ENCODE peak calls at places on chromosome 20, in eight cellular contexts. One of them, this sample, is unnamed.

GRCh38 chr20:23011008-23011721 is 23.9 kb upstream of the SSTR4 start:
- DNase-seq in gastrocnemius medialis: no peak
- DNase-seq in thyroid gland: no peak
- DNase-seq in CD8-positive, alpha-beta T cell: no peak
- DNase-seq in fibroblast of lung: no peak
- DNase-seq in IMR-90: no peak
- DNase-seq in left ventricle myocardium inferior: no peak
- DNase-seq in mesothelial cell of epicardium: no peak
- DNase-seq in this sample: no peak

GRCh38 chr20:50681359-50682064 is 9.8 kb downstream of the RIPOR3 start:
- DNase-seq in IMR-90: no peak
- DNase-seq in CD8-positive, alpha-beta T cell: no peak
- DNase-seq in mesothelial cell of epicardium: no peak
- DNase-seq in left ventricle myocardium inferior: no peak
- DNase-seq in thyroid gland: no peak
- DNase-seq in fibroblast of lung: no peak
- DNase-seq in gastrocnemius medialis: no peak
- DNase-seq in this sample: no peak

GRCh38 chr20:1274485-1275313 is 8.6 kb downstream of the SNPH start:
- DNase-seq in IMR-90: no peak
- DNase-seq in gastrocnemius medialis: no peak
- DNase-seq in mesothelial cell of epicardium: no peak
- DNase-seq in CD8-positive, alpha-beta T cell: no peak
- DNase-seq in left ventricle myocardium inferior: no peak
- DNase-seq in thyroid gland: no peak
- DNase-seq in fibroblast of lung: no peak
- DNase-seq in this sample: no peak

GRCh38 chr20:7980332-7981046 is 39.1 kb downstream of the TMX4 start:
- DNase-seq in gastrocnemius medialis: no peak
- DNase-seq in fibroblast of lung: peak; percentile 34
- DNase-seq in IMR-90: peak; percentile 64
- DNase-seq in thyroid gland: no peak
- DNase-seq in CD8-positive, alpha-beta T cell: no peak
- DNase-seq in left ventricle myocardium inferior: no peak
- DNase-seq in mesothelial cell of epicardium: no peak
- DNase-seq in this sample: no peak

GRCh38 chr20:25032065-25032477 is 25.9 kb downstream of the ACSS1 start:
- DNase-seq in IMR-90: no peak
- DNase-seq in left ventricle myocardium inferior: no peak
- DNase-seq in thyroid gland: no peak
- DNase-seq in fibroblast of lung: peak; percentile 4
- DNase-seq in gastrocnemius medialis: no peak
- DNase-seq in CD8-positive, alpha-beta T cell: no peak
- DNase-seq in mesothelial cell of epicardium: no peak
- DNase-seq in this sample: no peak

GRCh38 chr20:49567421-49568256 is at the start of gene PTGIS:
- DNase-seq in thyroid gland: peak; percentile 5
- DNase-seq in IMR-90: no peak
- DNase-seq in gastrocnemius medialis: no peak
- DNase-seq in CD8-positive, alpha-beta T cell: no peak
- DNase-seq in fibroblast of lung: no peak
- DNase-seq in mesothelial cell of epicardium: peak; percentile 73
- DNase-seq in left ventricle myocardium inferior: no peak
- DNase-seq in this sample: no peak

GRCh38 chr20:19009071-19009688 is 195.6 kb downstream of the SCP2D1 start:
- DNase-seq in IMR-90: no peak
- DNase-seq in fibroblast of lung: no peak
- DNase-seq in left ventricle myocardium inferior: no peak
- DNase-seq in CD8-positive, alpha-beta T cell: no peak
- DNase-seq in mesothelial cell of epicardium: no peak
- DNase-seq in thyroid gland: no peak
- DNase-seq in gastrocnemius medialis: no peak
- DNase-seq in this sample: no peak

GRCh38 chr20:62501801-62502495 is 26.2 kb upstream of the GATA5 start:
- DNase-seq in gastrocnemius medialis: no peak
- DNase-seq in thyroid gland: no peak
- DNase-seq in CD8-positive, alpha-beta T cell: peak; percentile 45
- DNase-seq in IMR-90: peak; percentile 63
- DNase-seq in left ventricle myocardium inferior: no peak
- DNase-seq in mesothelial cell of epicardium: no peak
- DNase-seq in fibroblast of lung: peak; percentile 56
- DNase-seq in this sample: no peak

GRCh38 chr20:16661738-16662137 is 68.1 kb upstream of the SNRPB2 start:
- DNase-seq in thyroid gland: no peak
- DNase-seq in fibroblast of lung: peak; percentile 6
- DNase-seq in IMR-90: no peak
- DNase-seq in left ventricle myocardium inferior: no peak
- DNase-seq in mesothelial cell of epicardium: no peak
- DNase-seq in gastrocnemius medialis: peak; percentile 17
- DNase-seq in CD8-positive, alpha-beta T cell: no peak
- DNase-seq in this sample: no peak

GRCh38 chr20:13533946-13534345 is 104.8 kb downstream of the TASP1 start:
- DNase-seq in left ventricle myocardium inferior: no peak
- DNase-seq in CD8-positive, alpha-beta T cell: no peak
- DNase-seq in gastrocnemius medialis: no peak
- DNase-seq in fibroblast of lung: peak; percentile 46
- DNase-seq in mesothelial cell of epicardium: no peak
- DNase-seq in IMR-90: no peak
- DNase-seq in thyroid gland: no peak
- DNase-seq in this sample: no peak

GRCh38 chr20:46220808-46221207 is 87.5 kb downstream of the CDH22 start:
- DNase-seq in thyroid gland: peak; percentile 45
- DNase-seq in gastrocnemius medialis: no peak
- DNase-seq in left ventricle myocardium inferior: no peak
- DNase-seq in fibroblast of lung: no peak
- DNase-seq in CD8-positive, alpha-beta T cell: no peak
- DNase-seq in mesothelial cell of epicardium: no peak
- DNase-seq in IMR-90: no peak
- DNase-seq in this sample: no peak

GRCh38 chr20:41175727-41176330 is 38.5 kb downstream of the PLCG1 start:
- DNase-seq in mesothelial cell of epicardium: no peak
- DNase-seq in fibroblast of lung: no peak
- DNase-seq in thyroid gland: no peak
- DNase-seq in gastrocnemius medialis: no peak
- DNase-seq in IMR-90: no peak
- DNase-seq in left ventricle myocardium inferior: no peak
- DNase-seq in CD8-positive, alpha-beta T cell: peak; percentile 8
- DNase-seq in this sample: peak; percentile 40

GRCh38 chr20:11921326-11921725 is 3.6 kb downstream of the BTBD3 start:
- DNase-seq in gastrocnemius medialis: no peak
- DNase-seq in mesothelial cell of epicardium: no peak
- DNase-seq in thyroid gland: no peak
- DNase-seq in fibroblast of lung: no peak
- DNase-seq in left ventricle myocardium inferior: no peak
- DNase-seq in IMR-90: no peak
- DNase-seq in CD8-positive, alpha-beta T cell: no peak
- DNase-seq in this sample: no peak

GRCh38 chr20:40532103-40532502 is 156.9 kb downstream of the MAFB start:
- DNase-seq in mesothelial cell of epicardium: no peak
- DNase-seq in fibroblast of lung: no peak
- DNase-seq in gastrocnemius medialis: no peak
- DNase-seq in thyroid gland: no peak
- DNase-seq in left ventricle myocardium inferior: no peak
- DNase-seq in IMR-90: no peak
- DNase-seq in CD8-positive, alpha-beta T cell: no peak
- DNase-seq in this sample: no peak

DNA sequence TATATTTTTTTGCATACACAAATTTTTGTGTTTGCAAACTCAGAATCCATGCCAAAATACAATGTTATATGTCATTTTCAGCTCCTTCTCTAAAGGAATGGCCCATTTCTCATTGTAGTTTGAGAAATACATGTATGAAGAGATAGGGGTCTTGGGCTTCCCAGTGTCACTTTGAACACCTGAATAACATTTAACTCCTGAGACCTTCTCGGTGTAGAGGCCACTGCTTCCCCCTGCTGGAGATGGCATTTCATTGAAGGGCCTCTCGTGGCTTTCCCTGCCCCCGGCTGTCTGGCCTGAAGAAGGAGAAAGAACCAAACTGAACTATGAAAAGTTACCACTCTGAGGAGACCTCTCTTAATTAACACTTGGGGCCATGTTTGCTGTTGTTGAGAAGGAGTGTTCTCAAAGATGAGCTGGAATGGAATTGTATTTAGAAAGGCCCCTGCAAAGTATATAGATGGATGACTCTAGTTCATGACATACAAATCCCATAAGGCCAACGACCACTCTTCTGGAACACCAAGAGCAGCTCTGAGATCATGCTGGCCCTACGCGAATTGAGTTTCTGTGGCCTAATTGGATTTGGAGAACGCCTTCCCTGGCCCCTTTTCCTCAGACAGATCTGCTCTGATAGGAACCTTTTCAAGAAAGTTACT is 58.8 kb downstream of the VAPB start:
- DNase-seq in mesothelial cell of epicardium: peak; percentile 56
- DNase-seq in left ventricle myocardium inferior: no peak
- DNase-seq in gastrocnemius medialis: peak; percentile 14
- DNase-seq in IMR-90: peak; percentile 58
- DNase-seq in fibroblast of lung: peak; percentile 39
- DNase-seq in thyroid gland: peak; percentile 74
- DNase-seq in CD8-positive, alpha-beta T cell: peak; percentile 47
- DNase-seq in this sample: no peak
- TF ChIP-seq CTCF in mesothelial cell of epicardium: peak; percentile 24
- TF ChIP-seq CTCF in left ventricle myocardium inferior: peak; percentile 74
- TF ChIP-seq CTCF in gastrocnemius medialis: peak; percentile 58
- TF ChIP-seq CTCF in IMR-90: peak; percentile 79
- TF ChIP-seq CTCF in fibroblast of lung: peak; percentile 67
- TF ChIP-seq CTCF in thyroid gland: peak; percentile 66
- TF ChIP-seq CTCF in CD8-positive, alpha-beta T cell: peak; percentile 50
- TF ChIP-seq CTCF in this sample: peak; percentile 27

GRCh38 chr20:14561733-14562132 is 224.3 kb upstream of the FLRT3 start:
- DNase-seq in gastrocnemius medialis: no peak
- DNase-seq in CD8-positive, alpha-beta T cell: no peak
- DNase-seq in left ventricle myocardium inferior: no peak
- DNase-seq in fibroblast of lung: peak; percentile 7
- DNase-seq in mesothelial cell of epicardium: no peak
- DNase-seq in thyroid gland: no peak
- DNase-seq in IMR-90: peak; percentile 78
- DNase-seq in this sample: no peak
- TF ChIP-seq CTCF in gastrocnemius medialis: no peak
- TF ChIP-seq CTCF in CD8-positive, alpha-beta T cell: no peak
- TF ChIP-seq CTCF in left ventricle myocardium inferior: no peak
- TF ChIP-seq CTCF in fibroblast of lung: no peak
- TF ChIP-seq CTCF in mesothelial cell of epicardium: no peak
- TF ChIP-seq CTCF in thyroid gland: peak; percentile 20
- TF ChIP-seq CTCF in IMR-90: peak; percentile 48
- TF ChIP-seq CTCF in this sample: no peak

GRCh38 chr20:48295966-48296421 is 510.7 kb upstream of the SULF2 start:
- DNase-seq in thyroid gland: peak; percentile 25
- DNase-seq in IMR-90: peak; percentile 76
- DNase-seq in left ventricle myocardium inferior: no peak
- DNase-seq in fibroblast of lung: peak; percentile 81
- DNase-seq in CD8-positive, alpha-beta T cell: no peak
- DNase-seq in gastrocnemius medialis: no peak
- DNase-seq in mesothelial cell of epicardium: no peak
- DNase-seq in this sample: no peak

GRCh38 chr20:48292806-48293205 is 507.5 kb upstream of the SULF2 start:
- DNase-seq in left ventricle myocardium inferior: no peak
- DNase-seq in CD8-positive, alpha-beta T cell: no peak
- DNase-seq in IMR-90: no peak
- DNase-seq in mesothelial cell of epicardium: no peak
- DNase-seq in gastrocnemius medialis: no peak
- DNase-seq in fibroblast of lung: peak; percentile 61
- DNase-seq in thyroid gland: no peak
- DNase-seq in this sample: no peak

GRCh38 chr20:48294942-48295341 is 509.7 kb upstream of the SULF2 start:
- DNase-seq in thyroid gland: no peak
- DNase-seq in IMR-90: no peak
- DNase-seq in CD8-positive, alpha-beta T cell: no peak
- DNase-seq in gastrocnemius medialis: no peak
- DNase-seq in left ventricle myocardium inferior: no peak
- DNase-seq in mesothelial cell of epicardium: no peak
- DNase-seq in fibroblast of lung: peak; percentile 17
- DNase-seq in this sample: no peak

GRCh38 chr20:48294196-48294595 is 508.9 kb upstream of the SULF2 start:
- DNase-seq in thyroid gland: no peak
- DNase-seq in gastrocnemius medialis: no peak
- DNase-seq in left ventricle myocardium inferior: no peak
- DNase-seq in mesothelial cell of epicardium: no peak
- DNase-seq in CD8-positive, alpha-beta T cell: no peak
- DNase-seq in fibroblast of lung: peak; percentile 91
- DNase-seq in IMR-90: peak; percentile 39
- DNase-seq in this sample: no peak

DNA sequence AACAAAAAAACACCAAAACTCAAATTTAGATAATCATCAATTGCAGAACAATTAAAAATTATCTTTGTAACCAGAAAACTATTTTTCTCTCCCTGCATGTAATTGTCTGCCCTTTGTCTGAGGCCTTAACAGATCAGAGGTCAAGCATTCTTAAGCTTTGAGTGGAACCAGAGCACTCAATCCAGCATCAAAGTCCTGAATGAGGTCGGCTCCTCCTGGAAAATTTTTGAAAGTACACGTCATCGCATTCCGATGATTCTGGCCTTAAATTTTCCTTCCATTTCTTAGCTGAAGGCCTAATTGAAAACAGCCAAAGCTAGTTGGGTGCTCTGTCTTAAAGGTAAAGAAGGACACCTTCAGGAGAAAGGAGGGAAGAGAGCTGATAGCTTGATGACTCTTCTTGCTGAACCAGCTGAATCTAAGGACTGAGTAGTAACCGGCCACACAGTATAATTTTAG is 510.2 kb upstream of the SULF2 start:
- DNase-seq in gastrocnemius medialis: no peak
- DNase-seq in IMR-90: peak; percentile 94
- DNase-seq in fibroblast of lung: peak; percentile 98
- DNase-seq in thyroid gland: peak; percentile 53
- DNase-seq in left ventricle myocardium inferior: no peak
- DNase-seq in mesothelial cell of epicardium: no peak
- DNase-seq in CD8-positive, alpha-beta T cell: no peak
- DNase-seq in this sample: no peak
- TF ChIP-seq CTCF in gastrocnemius medialis: no peak
- TF ChIP-seq CTCF in IMR-90: peak; percentile 53
- TF ChIP-seq CTCF in fibroblast of lung: peak; percentile 8
- TF ChIP-seq CTCF in thyroid gland: peak; percentile 56
- TF ChIP-seq CTCF in left ventricle myocardium inferior: peak; percentile 42
- TF ChIP-seq CTCF in mesothelial cell of epicardium: no peak
- TF ChIP-seq CTCF in CD8-positive, alpha-beta T cell: no peak
- TF ChIP-seq CTCF in this sample: peak; percentile 21

DNA sequence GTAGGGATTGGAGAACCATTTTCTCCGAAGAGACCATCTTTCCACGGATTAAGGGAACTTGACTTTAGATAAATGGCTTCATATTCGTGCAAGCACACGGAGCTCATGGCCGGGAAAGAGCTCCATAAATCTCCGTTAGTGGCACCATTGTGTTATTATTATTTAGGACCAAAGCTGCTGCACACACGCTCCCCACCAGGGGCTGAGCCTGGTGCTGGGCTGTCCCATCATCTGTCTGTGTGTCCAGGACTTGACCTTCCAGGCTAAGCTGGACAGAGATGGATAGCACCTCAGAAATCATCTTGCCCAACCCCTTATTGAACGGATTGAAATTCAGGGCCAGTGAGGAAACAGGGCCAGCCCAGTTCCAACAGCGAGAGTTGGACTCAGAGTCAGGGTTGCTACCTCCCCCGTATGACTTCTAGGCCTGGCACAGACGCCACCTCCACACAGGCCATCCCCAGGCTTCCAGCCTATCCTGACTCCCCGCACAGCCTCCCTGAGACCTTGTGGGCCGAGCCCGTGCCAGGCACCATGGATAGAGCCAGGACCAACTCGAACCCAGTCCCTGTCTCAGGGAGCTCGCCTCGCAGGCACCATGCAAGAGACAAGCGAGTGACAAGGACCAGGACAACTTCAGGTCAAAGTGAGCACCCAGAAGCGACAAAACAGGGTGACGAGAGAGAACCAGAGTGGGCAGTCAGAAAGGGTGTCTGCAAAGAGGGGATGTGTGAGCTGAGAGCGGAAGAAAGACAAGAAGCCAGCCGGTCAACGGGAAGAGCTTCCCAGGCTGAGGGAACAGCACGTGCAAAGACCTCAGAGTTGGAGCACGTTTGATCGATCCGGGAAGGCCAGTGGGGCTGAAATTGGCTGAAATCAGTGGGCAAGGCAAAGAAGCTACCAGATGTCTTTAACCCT is 45.4 kb downstream of the KIAA1755 start:
- DNase-seq in fibroblast of lung: no peak
- DNase-seq in left ventricle myocardium inferior: no peak
- DNase-seq in IMR-90: no peak
- DNase-seq in thyroid gland: no peak
- DNase-seq in mesothelial cell of epicardium: no peak
- DNase-seq in gastrocnemius medialis: no peak
- DNase-seq in CD8-positive, alpha-beta T cell: no peak
- DNase-seq in this sample: peak; percentile 60
- TF ChIP-seq CTCF in fibroblast of lung: no peak
- TF ChIP-seq CTCF in left ventricle myocardium inferior: no peak
- TF ChIP-seq CTCF in IMR-90: no peak
- TF ChIP-seq CTCF in thyroid gland: no peak
- TF ChIP-seq CTCF in mesothelial cell of epicardium: peak; percentile 54
- TF ChIP-seq CTCF in gastrocnemius medialis: no peak
- TF ChIP-seq CTCF in CD8-positive, alpha-beta T cell: no peak
- TF ChIP-seq CTCF in this sample: no peak